ENCODE peak calls at places on chromosomes 16 and 17, in nine cellular contexts. One of them, this sample, is unnamed.

GRCh38 chr17:72192409-72193192 is 71.8 kb downstream of the SOX9 start:
- DNase-seq in HCT116: no peak
- DNase-seq in body of pancreas: no peak
- DNase-seq in hepatocyte: peak; percentile 59
- DNase-seq in thoracic aorta: no peak
- DNase-seq in brain microvascular endothelial cell: peak; percentile 90
- DNase-seq in breast epithelium: no peak
- DNase-seq in tibial artery: peak; percentile 71
- DNase-seq in naive thymus-derived CD4-positive, alpha-beta T cell: no peak
- DNase-seq in this sample: peak; percentile 30

GRCh38 chr17:21524211-21524591 is 148.0 kb downstream of the KCNJ12 start:
- DNase-seq in HCT116: no peak
- DNase-seq in body of pancreas: no peak
- DNase-seq in hepatocyte: no peak
- DNase-seq in thoracic aorta: no peak
- DNase-seq in brain microvascular endothelial cell: peak; percentile 56
- DNase-seq in breast epithelium: no peak
- DNase-seq in tibial artery: no peak
- DNase-seq in naive thymus-derived CD4-positive, alpha-beta T cell: no peak
- DNase-seq in this sample: peak; percentile 37

GRCh38 chr17:57984936-57985674 is 2.9 kb downstream of the VEZF1 start:
- DNase-seq in HCT116: no peak
- DNase-seq in body of pancreas: no peak
- DNase-seq in hepatocyte: no peak
- DNase-seq in thoracic aorta: no peak
- DNase-seq in brain microvascular endothelial cell: no peak
- DNase-seq in breast epithelium: no peak
- DNase-seq in tibial artery: no peak
- DNase-seq in naive thymus-derived CD4-positive, alpha-beta T cell: no peak
- DNase-seq in this sample: no peak

GRCh38 chr17:33750943-33751701 is 458.0 kb upstream of the ASIC2 start:
- DNase-seq in HCT116: peak; percentile 7
- DNase-seq in body of pancreas: peak; percentile 70
- DNase-seq in hepatocyte: peak; percentile 80
- DNase-seq in thoracic aorta: peak; percentile 12
- DNase-seq in brain microvascular endothelial cell: peak; percentile 55
- DNase-seq in breast epithelium: peak; percentile 44
- DNase-seq in tibial artery: no peak
- DNase-seq in naive thymus-derived CD4-positive, alpha-beta T cell: peak; percentile 21
- DNase-seq in this sample: peak; percentile 12

GRCh38 chr17:43543300-43543699 is 2.8 kb downstream of the ETV4 start:
- DNase-seq in HCT116: no peak
- DNase-seq in body of pancreas: no peak
- DNase-seq in hepatocyte: no peak
- DNase-seq in thoracic aorta: no peak
- DNase-seq in brain microvascular endothelial cell: no peak
- DNase-seq in breast epithelium: no peak
- DNase-seq in tibial artery: no peak
- DNase-seq in naive thymus-derived CD4-positive, alpha-beta T cell: no peak
- DNase-seq in this sample: no peak

GRCh38 chr16:72561-73537 is at the start of gene RHBDF1:
- DNase-seq in HCT116: no peak
- DNase-seq in body of pancreas: peak; percentile 62
- DNase-seq in hepatocyte: peak; percentile 93
- DNase-seq in thoracic aorta: no peak
- DNase-seq in brain microvascular endothelial cell: no peak
- DNase-seq in breast epithelium: no peak
- DNase-seq in tibial artery: no peak
- DNase-seq in naive thymus-derived CD4-positive, alpha-beta T cell: no peak
- DNase-seq in this sample: no peak

GRCh38 chr17:43406676-43407645 is 8.2 kb downstream of the ARL4D start:
- DNase-seq in HCT116: no peak
- DNase-seq in body of pancreas: no peak
- DNase-seq in hepatocyte: no peak
- DNase-seq in thoracic aorta: no peak
- DNase-seq in brain microvascular endothelial cell: peak; percentile 42
- DNase-seq in breast epithelium: no peak
- DNase-seq in tibial artery: peak; percentile 54
- DNase-seq in naive thymus-derived CD4-positive, alpha-beta T cell: no peak
- DNase-seq in this sample: no peak

GRCh38 chr17:65942592-65942991 is 249.3 kb downstream of the CEP112 start:
- DNase-seq in HCT116: no peak
- DNase-seq in body of pancreas: no peak
- DNase-seq in hepatocyte: no peak
- DNase-seq in thoracic aorta: no peak
- DNase-seq in brain microvascular endothelial cell: no peak
- DNase-seq in breast epithelium: no peak
- DNase-seq in tibial artery: no peak
- DNase-seq in naive thymus-derived CD4-positive, alpha-beta T cell: no peak
- DNase-seq in this sample: no peak

GRCh38 chr17:7476474-7476873 is 3.0 kb downstream of the ZBTB4 start:
- DNase-seq in HCT116: no peak
- DNase-seq in body of pancreas: no peak
- DNase-seq in hepatocyte: peak; percentile 47
- DNase-seq in thoracic aorta: no peak
- DNase-seq in brain microvascular endothelial cell: no peak
- DNase-seq in breast epithelium: peak; percentile 57
- DNase-seq in tibial artery: no peak
- DNase-seq in naive thymus-derived CD4-positive, alpha-beta T cell: no peak
- DNase-seq in this sample: peak; percentile 53

GRCh38 chr16:48852955-48853354 is 243.0 kb upstream of the N4BP1 start:
- DNase-seq in HCT116: no peak
- DNase-seq in body of pancreas: peak; percentile 23
- DNase-seq in hepatocyte: no peak
- DNase-seq in thoracic aorta: no peak
- DNase-seq in brain microvascular endothelial cell: no peak
- DNase-seq in breast epithelium: no peak
- DNase-seq in tibial artery: no peak
- DNase-seq in naive thymus-derived CD4-positive, alpha-beta T cell: no peak
- DNase-seq in this sample: no peak

GRCh38 chr16:17211797-17212196 is 259.0 kb downstream of the XYLT1 start:
- DNase-seq in HCT116: peak; percentile 15
- DNase-seq in body of pancreas: no peak
- DNase-seq in hepatocyte: no peak
- DNase-seq in thoracic aorta: no peak
- DNase-seq in brain microvascular endothelial cell: no peak
- DNase-seq in breast epithelium: no peak
- DNase-seq in tibial artery: no peak
- DNase-seq in naive thymus-derived CD4-positive, alpha-beta T cell: peak; percentile 4
- DNase-seq in this sample: no peak

GRCh38 chr17:74547736-74548135 is 1.8 kb upstream of the CD300C start:
- DNase-seq in HCT116: no peak
- DNase-seq in body of pancreas: no peak
- DNase-seq in hepatocyte: no peak
- DNase-seq in thoracic aorta: no peak
- DNase-seq in brain microvascular endothelial cell: no peak
- DNase-seq in breast epithelium: no peak
- DNase-seq in tibial artery: no peak
- DNase-seq in naive thymus-derived CD4-positive, alpha-beta T cell: no peak
- DNase-seq in this sample: no peak

GRCh38 chr17:38403491-38403890 is 24.8 kb upstream of the ARHGAP23 start:
- DNase-seq in HCT116: no peak
- DNase-seq in body of pancreas: no peak
- DNase-seq in hepatocyte: no peak
- DNase-seq in thoracic aorta: no peak
- DNase-seq in brain microvascular endothelial cell: no peak
- DNase-seq in breast epithelium: no peak
- DNase-seq in tibial artery: no peak
- DNase-seq in naive thymus-derived CD4-positive, alpha-beta T cell: no peak
- DNase-seq in this sample: no peak
- H3K4me3 ChIP-seq in HCT116: no peak overlapping the region
- H3K4me3 ChIP-seq in body of pancreas: no peak overlapping the region
- H3K4me3 ChIP-seq in hepatocyte: no peak overlapping the region
- H3K4me3 ChIP-seq in thoracic aorta: no peak overlapping the region
- H3K4me3 ChIP-seq in brain microvascular endothelial cell: no peak overlapping the region
- H3K4me3 ChIP-seq in breast epithelium: no peak overlapping the region
- H3K4me3 ChIP-seq in tibial artery: no peak overlapping the region
- H3K4me3 ChIP-seq in naive thymus-derived CD4-positive, alpha-beta T cell: no peak overlapping the region
- H3K4me3 ChIP-seq in this sample: no peak overlapping the region

DNA sequence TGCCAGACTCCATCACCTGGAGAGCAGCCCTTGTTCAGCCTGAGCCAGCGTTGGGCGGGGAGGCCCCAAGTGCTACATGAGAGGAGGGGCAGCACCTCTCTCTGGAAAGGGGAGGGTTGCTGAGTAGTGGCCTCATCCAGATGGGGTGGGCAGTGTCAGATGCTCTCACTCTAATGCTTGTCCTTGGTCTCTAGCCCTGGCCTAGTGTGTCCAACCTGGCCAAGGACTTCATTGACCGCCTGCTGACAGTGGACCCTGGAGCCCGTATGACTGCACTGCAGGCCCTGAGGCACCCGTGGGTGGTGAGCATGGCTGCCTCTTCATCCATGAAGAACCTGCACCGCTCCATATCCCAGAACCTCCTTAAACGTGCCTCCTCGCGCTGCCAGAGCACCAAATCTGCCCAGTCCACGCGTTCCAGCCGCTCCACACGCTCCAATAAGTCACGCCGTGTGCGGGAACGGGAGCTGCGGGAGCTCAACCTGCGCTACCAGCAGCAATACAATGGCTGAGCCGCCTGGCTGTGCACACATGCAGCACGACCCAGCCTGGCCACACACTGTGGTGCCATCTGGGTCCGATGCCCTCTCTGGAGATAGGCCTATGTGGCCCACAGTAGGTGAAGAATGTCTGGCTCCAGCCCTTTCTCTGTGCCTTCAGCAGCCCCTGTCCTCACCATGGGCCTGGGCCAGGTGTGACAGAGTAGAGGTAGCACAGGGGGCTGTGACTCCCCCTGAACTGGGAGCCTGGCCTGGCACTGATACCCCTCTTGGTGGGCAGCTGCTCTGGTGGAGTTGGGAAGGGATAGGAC is 4.3 kb downstream of the CTRL start:
- DNase-seq in HCT116: no peak
- DNase-seq in body of pancreas: peak; percentile 70
- DNase-seq in hepatocyte: no peak
- DNase-seq in thoracic aorta: no peak
- DNase-seq in brain microvascular endothelial cell: no peak
- DNase-seq in breast epithelium: no peak
- DNase-seq in tibial artery: no peak
- DNase-seq in naive thymus-derived CD4-positive, alpha-beta T cell: no peak
- DNase-seq in this sample: peak; percentile 16
- H3K27ac ChIP-seq in HCT116: no peak overlapping the region
- H3K27ac ChIP-seq in body of pancreas: peak overlapping the region; percentile 84
- H3K27ac ChIP-seq in hepatocyte: no peak overlapping the region
- H3K27ac ChIP-seq in thoracic aorta: peak overlapping the region; percentile 70
- H3K27ac ChIP-seq in brain microvascular endothelial cell: no peak overlapping the region
- H3K27ac ChIP-seq in breast epithelium: peak overlapping the region; percentile 83
- H3K27ac ChIP-seq in tibial artery: peak overlapping the region; percentile 70
- H3K27ac ChIP-seq in naive thymus-derived CD4-positive, alpha-beta T cell: no peak overlapping the region
- H3K27ac ChIP-seq in this sample: peak overlapping the region; percentile 66

DNA sequence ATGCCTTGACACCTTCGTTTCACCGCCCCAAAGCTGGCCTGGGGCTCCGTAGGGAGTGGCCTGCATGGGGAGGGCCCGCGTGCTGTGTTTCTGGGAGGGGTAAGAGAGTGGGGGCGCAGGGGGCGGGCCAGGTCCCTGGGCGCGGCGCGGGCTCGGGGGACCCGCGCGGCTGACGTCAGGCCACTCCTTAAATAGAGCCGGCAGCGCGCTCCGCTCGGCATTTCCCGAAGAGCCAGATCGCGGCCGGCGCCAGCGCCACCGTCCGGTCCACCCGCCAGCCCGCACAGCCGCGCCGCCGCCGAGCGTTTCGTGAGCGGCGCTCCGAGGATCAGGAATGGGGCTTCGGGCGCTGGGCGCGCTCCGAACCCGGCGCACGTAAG is at the start of gene HS3ST2:
- DNase-seq in HCT116: no peak
- DNase-seq in body of pancreas: peak; percentile 12
- DNase-seq in hepatocyte: peak; percentile 67
- DNase-seq in thoracic aorta: no peak
- DNase-seq in brain microvascular endothelial cell: no peak
- DNase-seq in breast epithelium: no peak
- DNase-seq in tibial artery: peak; percentile 76
- DNase-seq in naive thymus-derived CD4-positive, alpha-beta T cell: no peak
- DNase-seq in this sample: no peak
- H3K4me3 ChIP-seq in HCT116: no peak within 1 kb of the TSS
- H3K4me3 ChIP-seq in body of pancreas: no peak within 1 kb of the TSS
- H3K4me3 ChIP-seq in hepatocyte: no peak within 1 kb of the TSS
- H3K4me3 ChIP-seq in thoracic aorta: peak within 1 kb of the TSS; percentile 79
- H3K4me3 ChIP-seq in brain microvascular endothelial cell: no peak within 1 kb of the TSS
- H3K4me3 ChIP-seq in breast epithelium: peak within 1 kb of the TSS; percentile 81
- H3K4me3 ChIP-seq in tibial artery: peak within 1 kb of the TSS; percentile 60
- H3K4me3 ChIP-seq in naive thymus-derived CD4-positive, alpha-beta T cell: no peak within 1 kb of the TSS
- H3K4me3 ChIP-seq in this sample: peak within 1 kb of the TSS; percentile 58

DNA sequence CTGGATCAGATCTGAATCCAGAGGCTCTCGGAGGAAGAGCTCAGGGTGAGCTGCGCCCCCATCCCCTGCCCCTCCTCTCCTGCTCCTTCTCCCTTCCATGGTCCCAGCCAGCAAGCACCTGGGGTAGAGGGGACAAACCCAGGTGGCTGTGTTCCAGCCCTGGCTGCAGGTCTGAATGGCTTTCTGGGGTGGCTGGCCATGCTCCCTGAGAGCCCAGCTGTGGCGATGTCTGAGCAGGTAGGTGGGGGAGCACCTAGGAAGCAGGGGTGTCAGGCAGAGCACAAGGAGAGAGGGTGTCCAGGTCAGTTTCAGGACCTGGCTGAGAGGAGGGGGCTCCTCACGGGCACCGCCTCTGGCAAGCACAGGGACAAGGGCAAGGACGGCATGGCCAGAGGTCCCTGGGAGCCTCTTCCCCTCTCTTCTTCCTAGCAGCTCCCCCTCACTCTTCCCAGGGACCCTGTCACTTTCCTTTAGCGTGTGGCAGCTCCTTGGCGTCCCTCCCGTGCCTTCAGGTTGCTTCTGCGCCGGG is 310.0 kb downstream of the SEC14L1 start:
- DNase-seq in HCT116: no peak
- DNase-seq in body of pancreas: no peak
- DNase-seq in hepatocyte: no peak
- DNase-seq in thoracic aorta: no peak
- DNase-seq in brain microvascular endothelial cell: no peak
- DNase-seq in breast epithelium: no peak
- DNase-seq in tibial artery: no peak
- DNase-seq in naive thymus-derived CD4-positive, alpha-beta T cell: no peak
- DNase-seq in this sample: no peak
- H3K27ac ChIP-seq in HCT116: peak overlapping the region; percentile 4
- H3K27ac ChIP-seq in body of pancreas: peak overlapping the region; percentile 87
- H3K27ac ChIP-seq in hepatocyte: peak overlapping the region; percentile 100
- H3K27ac ChIP-seq in thoracic aorta: no peak overlapping the region
- H3K27ac ChIP-seq in brain microvascular endothelial cell: peak overlapping the region; percentile 78
- H3K27ac ChIP-seq in breast epithelium: peak overlapping the region; percentile 95
- H3K27ac ChIP-seq in tibial artery: peak overlapping the region; percentile 62
- H3K27ac ChIP-seq in naive thymus-derived CD4-positive, alpha-beta T cell: peak overlapping the region; percentile 92
- H3K27ac ChIP-seq in this sample: peak overlapping the region; percentile 64